ENCODE peak calls at places on chromosomes 4 and X, in six cellular contexts. W, R, U, D, M and Y are unnamed samples. For H3K27me3, the result is how much of the 10 kb centered on the place peaks cover.

GRCh38 chrX:40573763-40574162 is 7.0 kb upstream of the ATP6AP2 start:
- DNase-seq in R (no peak), M (peak), U (peak), W (no peak), D (no peak), Y (peak)

GRCh38 chr4:81676552-81676951 is 204.8 kb upstream of the RASGEF1B start:
- DNase-seq in D (no peak), U (no peak), R (no peak), W (no peak), M (no peak), Y (no peak)

GRCh38 chrX:1554469-1555210 is 17.7 kb upstream of the P2RY8 start:
- DNase-seq in M (no peak), W (no peak), R (no peak), U (no peak), D (no peak), Y (no peak)

GRCh38 chrX:45889471-45889870 is 655.8 kb downstream of the ZNF674 start:
- DNase-seq in M (no peak), R (peak), D (peak), W (no peak), U (no peak), Y (no peak)

GRCh38 chr4:22661443-22661842 is 31.3 kb upstream of the GBA3 start:
- DNase-seq in D (no peak), R (peak), M (no peak), W (no peak), U (no peak), Y (no peak)

GRCh38 chr4:128461300-128462103 is 173.9 kb upstream of the PGRMC2 start:
- DNase-seq in W (no peak), D (peak), M (no peak), U (peak), R (peak), Y (no peak)

GRCh38 chr4:2799971-2800690 is 7.2 kb downstream of the SH3BP2 start:
- DNase-seq in W (no peak), M (no peak), D (no peak), R (no peak), U (peak), Y (no peak)

GRCh38 chrX:71618303-71618721 is at the start of gene CXCR3:
- DNase-seq in D (peak), R (peak), W (no peak), U (no peak), M (no peak), Y (no peak)

GRCh38 chr4:24248674-24249644 is 335.4 kb downstream of the DHX15 start:
- DNase-seq in W (no peak), D (no peak), R (no peak), U (no peak), M (no peak), Y (no peak)

GRCh38 chrX:344371-344901 is 25.8 kb upstream of the GTPBP6 start:
- DNase-seq in U (no peak), D (no peak), R (no peak), W (no peak), M (no peak), Y (no peak)

GRCh38 chr4:7737752-7738457 is 201.8 kb downstream of the AFAP1 start:
- DNase-seq in U (no peak), W (no peak), D (no peak), R (no peak), M (no peak), Y (no peak)

GRCh38 chr4:78592104-78592783 is 40.7 kb downstream of the ANXA3 start:
- DNase-seq in W (no peak), M (peak), D (no peak), U (no peak), R (no peak), Y (no peak)

GRCh38 chrX:13115457-13115856 is 71.0 kb upstream of the FAM9C start:
- DNase-seq in U (no peak), M (no peak), W (no peak), D (no peak), R (no peak), Y (no peak)

GRCh38 chrX:12139934-12140611 is 1.8 kb downstream of the FRMPD4 start:
- DNase-seq in M (no peak), U (no peak), W (no peak), R (no peak), D (no peak), Y (no peak)

GRCh38 chr4:41061482-41062185 is 152.7 kb downstream of the APBB2 start:
- DNase-seq in W (no peak), D (no peak), R (peak), U (no peak), M (no peak), Y (no peak)

GRCh38 chr4:128871948-128872347 is 62.4 kb downstream of the JADE1 start:
- DNase-seq in D (peak), M (no peak), U (no peak), W (no peak), R (peak), Y (no peak)

GRCh38 chr4:10582059-10582686 is 102.4 kb downstream of the CLNK start:
- DNase-seq in D (peak), U (peak), W (peak), M (peak), R (peak), Y (peak)
- TF ChIP-seq CTCF in D (peak), U (peak), W (peak), M (peak), R (peak), Y (peak)

GRCh38 chr4:1407657-1408333 is 1.6 kb upstream of the NKX1-1 start:
- DNase-seq in M (no peak), D (no peak), U (no peak), R (no peak), W (no peak), Y (no peak)
- TF ChIP-seq EZH2 in M (no peak), D (no peak), U (no peak), R (peak), W (no peak), Y (peak)

DNA sequence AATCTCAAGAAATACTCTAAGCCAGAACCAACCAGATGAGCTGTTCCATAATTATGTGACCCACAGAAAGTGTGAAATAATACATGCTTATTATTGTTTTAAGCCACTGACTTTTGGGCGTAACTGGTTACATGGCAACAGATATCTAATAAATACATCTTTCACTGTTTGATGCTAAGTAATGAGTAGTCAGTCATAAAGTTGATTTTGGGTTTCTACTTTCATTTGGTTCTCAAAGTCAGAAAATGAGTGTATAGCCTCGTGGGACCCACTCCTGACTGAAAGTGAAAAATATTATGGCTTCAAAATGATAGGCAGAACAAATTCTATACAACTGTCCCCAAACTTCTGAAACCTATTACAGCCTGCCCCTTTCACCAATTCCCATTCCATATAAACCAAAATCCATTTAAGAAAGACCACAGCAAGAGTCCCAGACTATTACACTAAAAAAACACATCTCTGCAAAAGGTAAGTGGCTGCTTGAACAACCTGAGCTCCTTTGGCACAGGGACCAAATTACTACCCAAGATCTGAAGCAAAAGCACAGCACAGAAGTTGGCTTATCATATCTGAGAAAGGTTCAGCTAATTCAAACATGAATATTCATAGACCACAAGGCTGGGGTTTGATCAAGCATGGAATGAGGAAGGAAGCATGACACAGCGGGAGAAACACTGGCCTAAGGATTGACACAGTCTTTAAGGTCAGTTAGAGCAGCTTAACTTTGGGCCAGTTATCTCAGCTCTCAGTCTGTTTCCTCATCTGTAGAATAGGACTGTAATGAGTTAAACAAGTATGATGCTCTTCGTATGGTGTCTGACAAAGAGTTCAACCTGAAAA is 88.2 kb upstream of the CBR4 start:
- DNase-seq in D (peak), M (no peak), R (peak), U (no peak), W (no peak), Y (no peak)
- H3K27me3 ChIP-seq in D (under half), M (under half), R (under half), U (under half), W (under half), Y (under half)

GRCh38 chr4:21192367-21192766 is 492.1 kb downstream of the PACRGL start:
- DNase-seq in D (no peak), W (no peak), R (no peak), M (no peak), U (no peak), Y (no peak)
- TF ChIP-seq CTCF in D (no peak), W (no peak), R (no peak), M (no peak), U (peak), Y (peak)

GRCh38 chr4:75172551-75172950 is 239.6 kb downstream of the PARM1 start:
- DNase-seq in R (no peak), M (no peak), U (no peak), W (no peak), D (no peak), Y (no peak)
- TF ChIP-seq EZH2 in R (no peak), M (no peak), U (no peak), W (no peak), D (no peak), Y (no peak)

DNA sequence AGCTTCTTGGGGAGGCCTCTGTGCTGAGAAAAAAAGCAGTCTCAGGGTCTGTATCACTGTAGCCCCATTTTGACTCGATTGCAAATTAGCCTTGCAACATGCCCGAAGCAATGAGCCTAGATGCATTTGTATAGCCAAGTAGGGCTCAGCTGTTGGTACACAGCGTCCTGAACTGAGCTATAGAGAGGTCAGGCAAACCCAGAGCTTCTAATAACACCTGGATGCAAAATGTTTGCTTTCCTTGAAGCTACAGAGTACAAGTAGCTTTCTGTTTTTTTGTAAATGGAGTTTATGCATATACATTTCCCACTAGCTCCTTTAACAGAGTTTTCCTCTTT is 87.8 kb downstream of the PLAC1 start:
- DNase-seq in W (no peak), R (no peak), D (no peak), M (no peak), U (no peak), Y (no peak)
- H3K27me3 ChIP-seq in W (under half), R (under half), D (under half), M (under half), U (under half), Y (under half)